ENCODE peak calls at places on chromosomes 6 and 20, in eight cellular contexts. S is heart left ventricle; C is fibroblast of lung; A is ascending aorta; X is body of pancreas; F is CD8-positive, alpha-beta T cell; O is pancreas; H is Peyer's patch. M is an unnamed sample.

GRCh38 chr6:68716605-68717004 is 81.5 kb downstream of the ADGRB3 start:
- DNase-seq in S (no peak), C (no peak), A (no peak), X (no peak), F (no peak), O (no peak), H (no peak), M (no peak)

GRCh38 chr6:111642463-111643158 is 36.9 kb upstream of the TRAF3IP2 start:
- DNase-seq in S (peak; percentile 74), C (peak; percentile 84), A (peak; percentile 80), X (peak; percentile 76), F (no peak), O (peak; percentile 52), H (no peak), M (no peak)

GRCh38 chr6:11711994-11712698 is 66.5 kb downstream of the ADTRP start:
- DNase-seq in S (no peak), C (peak; percentile 12), A (no peak), X (no peak), F (no peak), O (no peak), H (no peak), M (no peak)

GRCh38 chr20:33053291-33054106 is at the start of gene BPIFB3:
- DNase-seq in S (no peak), C (no peak), A (no peak), X (no peak), F (no peak), O (no peak), H (no peak), M (no peak)

GRCh38 chr20:37856932-37857660 is 45.8 kb upstream of the VSTM2L start:
- DNase-seq in S (no peak), C (peak; percentile 69), A (no peak), X (no peak), F (no peak), O (no peak), H (no peak), M (peak; percentile 2)

GRCh38 chr6:12656841-12657435 is 59.6 kb upstream of the PHACTR1 start:
- DNase-seq in S (no peak), C (no peak), A (no peak), X (no peak), F (no peak), O (no peak), H (no peak), M (peak; percentile 4)

GRCh38 chr20:38680492-38681118 is 43.7 kb upstream of the SLC32A1 start:
- DNase-seq in S (no peak), C (peak; percentile 33), A (no peak), X (peak; percentile 22), F (peak; percentile 28), O (no peak), H (no peak), M (no peak)

GRCh38 chr6:134455319-134455718 is 137.4 kb upstream of the SGK1 start:
- DNase-seq in S (no peak), C (no peak), A (no peak), X (no peak), F (no peak), O (no peak), H (no peak), M (no peak)

GRCh38 chr6:32047084-32047478 is 8.9 kb downstream of the CYP21A2 start:
- DNase-seq in S (peak; percentile 72), C (peak; percentile 63), A (peak; percentile 82), X (no peak), F (no peak), O (no peak), H (no peak), M (no peak)

GRCh38 chr6:64221776-64222175 is 586.2 kb downstream of the PHF3 start:
- DNase-seq in S (no peak), C (no peak), A (no peak), X (no peak), F (no peak), O (no peak), H (no peak), M (no peak)

GRCh38 chr6:79504372-79504771 is 32.9 kb downstream of the LCA5 start:
- DNase-seq in S (no peak), C (no peak), A (no peak), X (no peak), F (no peak), O (no peak), H (no peak), M (no peak)

GRCh38 chr6:56370127-56370540 is 122.8 kb upstream of the COL21A1 start:
- DNase-seq in S (peak; percentile 60), C (peak; percentile 25), A (peak; percentile 90), X (peak; percentile 83), F (no peak), O (peak; percentile 72), H (no peak), M (no peak)

GRCh38 chr6:54426995-54427394 is 118.8 kb downstream of the TINAG start:
- DNase-seq in S (no peak), C (no peak), A (no peak), X (no peak), F (no peak), O (no peak), H (no peak), M (no peak)

GRCh38 chr20:5080384-5080877 is 39.3 kb downstream of the PCNA start:
- DNase-seq in S (peak; percentile 60), C (peak; percentile 69), A (peak; percentile 81), X (peak; percentile 31), F (no peak), O (peak; percentile 34), H (peak; percentile 55), M (peak; percentile 19)

GRCh38 chr6:150406948-150407347 is 38.1 kb downstream of the IYD start:
- DNase-seq in S (no peak), C (no peak), A (no peak), X (no peak), F (no peak), O (no peak), H (no peak), M (no peak)

GRCh38 chr6:17460862-17461261 is 67.5 kb downstream of the CAP2 start:
- DNase-seq in S (no peak), C (no peak), A (no peak), X (no peak), F (no peak), O (no peak), H (no peak), M (no peak)

GRCh38 chr6:13273931-13274706 is 54.2 kb downstream of the TBC1D7 start:
- DNase-seq in S (no peak), C (no peak), A (no peak), X (no peak), F (peak; percentile 75), O (peak; percentile 56), H (peak; percentile 82), M (no peak)

GRCh38 chr6:148616811-148617210 is 130.0 kb upstream of the UST start:
- DNase-seq in S (no peak), C (peak; percentile 63), A (no peak), X (no peak), F (no peak), O (no peak), H (no peak), M (no peak)

GRCh38 chr20:62374431-62375152 is 7.5 kb upstream of the LAMA5 start:
- DNase-seq in S (no peak), C (peak; percentile 38), A (no peak), X (peak; percentile 48), F (no peak), O (no peak), H (no peak), M (no peak)

GRCh38 chr20:51634257-51634656 is 91.7 kb upstream of the NFATC2 start:
- DNase-seq in S (no peak), C (no peak), A (no peak), X (peak; percentile 93), F (no peak), O (peak; percentile 87), H (no peak), M (no peak)

GRCh38 chr6:45044086-45044485 is 284.0 kb upstream of the RUNX2 start:
- DNase-seq in S (no peak), C (no peak), A (no peak), X (no peak), F (no peak), O (no peak), H (no peak), M (no peak)

GRCh38 chr20:5630071-5630470 is 120.1 kb upstream of the SHLD1 start:
- DNase-seq in S (no peak), C (no peak), A (no peak), X (no peak), F (no peak), O (no peak), H (no peak), M (no peak)

GRCh38 chr6:94636780-94637385 is 940.5 kb upstream of the MANEA start:
- DNase-seq in S (no peak), C (peak; percentile 30), A (no peak), X (no peak), F (no peak), O (no peak), H (no peak), M (no peak)
- TF ChIP-seq CTCF in S (no peak), C (no peak), A (no peak), X (no peak), F (no peak), O (no peak), H (no peak), M (no peak)

DNA sequence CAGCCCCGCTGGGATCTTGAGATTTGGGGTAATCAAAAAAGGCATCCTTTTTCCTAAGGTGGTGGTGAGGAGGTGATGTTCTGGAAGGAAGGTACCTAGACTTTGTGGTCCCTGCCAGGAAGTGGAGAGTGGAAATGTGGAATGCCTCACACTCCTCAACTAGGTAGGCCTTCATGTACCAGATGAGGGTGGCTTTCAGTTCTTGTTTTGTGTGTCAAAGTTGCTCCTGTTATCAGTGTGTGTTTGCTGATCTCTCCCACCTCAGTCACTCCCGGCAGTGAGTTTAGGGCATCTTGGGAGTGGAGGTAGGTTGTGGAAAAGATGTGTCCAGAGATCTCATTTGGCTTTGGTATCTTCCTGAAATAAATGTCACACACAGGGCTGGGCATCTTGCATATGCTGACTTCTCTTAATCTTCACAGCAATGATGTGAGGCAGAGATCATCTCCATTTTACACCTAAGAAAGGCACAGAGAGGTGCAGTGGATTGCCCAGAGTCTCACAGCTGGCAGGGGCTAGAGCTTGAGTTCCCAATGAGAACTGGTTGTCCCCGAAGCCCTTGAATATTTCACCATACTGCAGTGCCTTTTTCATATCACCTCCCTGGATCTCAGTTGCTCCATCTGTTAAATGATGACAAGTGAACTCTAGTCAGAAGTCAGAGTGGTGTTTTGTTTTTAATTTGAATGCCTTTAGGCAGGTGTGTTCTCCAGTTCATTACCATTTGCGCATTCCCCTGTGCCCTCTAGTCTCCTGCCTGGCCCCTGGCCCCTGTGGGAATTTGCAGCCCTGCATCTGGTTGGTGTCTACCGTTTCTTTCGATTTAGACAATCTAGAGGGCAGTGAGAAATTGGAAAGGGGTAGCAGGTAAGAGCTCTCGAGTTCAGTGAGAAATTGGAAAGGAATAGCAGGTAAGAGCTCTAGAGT is 2.9 kb downstream of the PKIG start:
- DNase-seq in S (no peak), C (no peak), A (no peak), X (no peak), F (no peak), O (no peak), H (no peak), M (no peak)
- H3K4me3 ChIP-seq in S (peak overlapping the region; percentile 40), C (no peak overlapping the region), A (peak overlapping the region; percentile 13), X (no peak overlapping the region), F (no peak overlapping the region), O (no peak overlapping the region), H (peak overlapping the region; percentile 41), M (no peak overlapping the region)

GRCh38 chr6:35475573-35475972 is 7.4 kb downstream of the RPL10A start:
- DNase-seq in S (no peak), C (no peak), A (no peak), X (no peak), F (no peak), O (no peak), H (no peak), M (no peak)
- H3K36me3 ChIP-seq in S (peaks cover 81% of the 10 kb centered on the region), C (peaks cover 30% of the 10 kb centered on the region), A (peaks cover 92% of the 10 kb centered on the region), X (no peaks in the 10 kb centered on the region), F (peaks cover 12% of the 10 kb centered on the region), O (no peaks in the 10 kb centered on the region), H (no peaks in the 10 kb centered on the region), M (peaks cover 35% of the 10 kb centered on the region)

GRCh38 chr20:60137657-60138245 is 179.5 kb downstream of the CDH26 start:
- DNase-seq in S (no peak), C (peak; percentile 20), A (no peak), X (peak; percentile 9), F (no peak), O (no peak), H (no peak), M (no peak)
- TF ChIP-seq CTCF in S (peak; percentile 46), C (peak; percentile 48), A (no peak), X (peak; percentile 30), F (no peak), O (no peak), H (no peak), M (peak; percentile 54)